ENCODE peak calls at places on chromosomes 6 and 20, in six cellular contexts. M is effector memory CD4-positive, alpha-beta T cell; F is fibroblast of lung; Y is HS-27A; S is RWPE1; E is stimulated activated naive CD8-positive, alpha-beta T cell treated with anti-CD3 and anti-CD28 coated beads, Interleukin-15, Interleukin-2, amounts not matched to agents 100 U/mL and 50 U/mL, for 24 hours. V is an unnamed sample.

GRCh38 chr6:107977283-107977682 is 19.3 kb upstream of the SEC63 start:
- DNase-seq in M (no peak), F (peak; percentile 21), Y (no peak), S (peak; percentile 28), E (no peak), V (no peak)

GRCh38 chr20:33689973-33690372 is 3.8 kb upstream of the E2F1 start:
- DNase-seq in M (no peak), F (peak; percentile 67), Y (no peak), S (no peak), E (peak; percentile 66), V (peak; percentile 48)

GRCh38 chr6:132100388-132100990 is 149.3 kb upstream of the CCN2 start:
- DNase-seq in M (no peak), F (no peak), Y (no peak), S (no peak), E (no peak), V (no peak)

GRCh38 chr6:33692760-33693158 is 18.7 kb downstream of the UQCC2 start:
- DNase-seq in M (peak; percentile 60), F (peak; percentile 28), Y (no peak), S (no peak), E (peak; percentile 73), V (peak; percentile 66)

GRCh38 chr20:21571841-21572690 is 58.2 kb upstream of the NKX2-2 start:
- DNase-seq in M (no peak), F (no peak), Y (no peak), S (peak; percentile 21), E (no peak), V (no peak)

GRCh38 chr6:81814365-81815109 is 62.1 kb upstream of the TENT5A start:
- DNase-seq in M (no peak), F (peak; percentile 44), Y (peak; percentile 29), S (peak; percentile 5), E (no peak), V (no peak)

GRCh38 chr6:114194362-114195343 is 148.2 kb downstream of the HS3ST5 start:
- DNase-seq in M (no peak), F (peak; percentile 69), Y (peak; percentile 8), S (no peak), E (no peak), V (no peak)

GRCh38 chr20:50282592-50283241 is 92.1 kb downstream of the CEBPB start:
- DNase-seq in M (no peak), F (no peak), Y (no peak), S (no peak), E (no peak), V (no peak)

GRCh38 chr6:146113055-146113623 is 84.3 kb downstream of the GRM1 start:
- DNase-seq in M (no peak), F (no peak), Y (no peak), S (no peak), E (no peak), V (no peak)

GRCh38 chr6:1839315-1839714 is 229.6 kb downstream of the FOXC1 start:
- DNase-seq in M (no peak), F (no peak), Y (no peak), S (no peak), E (no peak), V (no peak)

GRCh38 chr6:149233056-149233715 is 84.3 kb upstream of the TAB2 start:
- DNase-seq in M (peak; percentile 31), F (peak; percentile 99), Y (peak; percentile 90), S (peak; percentile 94), E (peak; percentile 59), V (peak; percentile 42)

GRCh38 chr20:58467572-58468330 is 47.4 kb downstream of the APCDD1L start:
- DNase-seq in M (no peak), F (no peak), Y (no peak), S (no peak), E (no peak), V (no peak)

GRCh38 chr6:39599341-39599740 is 125.9 kb downstream of the KIF6 start:
- DNase-seq in M (no peak), F (no peak), Y (no peak), S (no peak), E (no peak), V (no peak)

GRCh38 chr20:19497064-19497463 is 261.0 kb upstream of the RIN2 start:
- DNase-seq in M (no peak), F (peak; percentile 77), Y (peak; percentile 90), S (peak; percentile 10), E (no peak), V (no peak)

GRCh38 chr6:11276228-11276627 is 43.8 kb upstream of the NEDD9 start:
- DNase-seq in M (no peak), F (no peak), Y (no peak), S (no peak), E (no peak), V (no peak)

GRCh38 chr6:33206864-33207568 is 1.3 kb upstream of the RING1 start:
- DNase-seq in M (no peak), F (peak; percentile 63), Y (no peak), S (peak; percentile 57), E (no peak), V (no peak)

GRCh38 chr6:43858161-43859153 is 88.4 kb downstream of the VEGFA start:
- DNase-seq in M (no peak), F (no peak), Y (no peak), S (no peak), E (no peak), V (no peak)

GRCh38 chr6:45044510-45045252 is 283.4 kb upstream of the RUNX2 start:
- DNase-seq in M (no peak), F (peak; percentile 34), Y (peak; percentile 72), S (no peak), E (no peak), V (no peak)

GRCh38 chr6:39088331-39088730 is 26.7 kb downstream of the SAYSD1 start:
- DNase-seq in M (no peak), F (peak; percentile 54), Y (no peak), S (no peak), E (no peak), V (no peak)

GRCh38 chr20:10524034-10524476 is 89.0 kb downstream of the SLX4IP start:
- DNase-seq in M (no peak), F (peak; percentile 54), Y (no peak), S (no peak), E (no peak), V (no peak)

GRCh38 chr6:36605102-36605501 is 10.9 kb downstream of the SRSF3 start:
- DNase-seq in M (no peak), F (no peak), Y (no peak), S (no peak), E (no peak), V (no peak)

GRCh38 chr20:404088-404487 is 4.0 kb upstream of the RBCK1 start:
- DNase-seq in M (no peak), F (no peak), Y (no peak), S (no peak), E (no peak), V (no peak)

GRCh38 chr6:51514396-51515051 is 572.9 kb downstream of the PKHD1 start:
- DNase-seq in M (no peak), F (peak; percentile 13), Y (no peak), S (peak; percentile 62), E (no peak), V (no peak)

GRCh38 chr6:148265058-148265457 is 77.6 kb upstream of the SASH1 start:
- DNase-seq in M (no peak), F (no peak), Y (no peak), S (no peak), E (no peak), V (no peak)

GRCh38 chr6:32194825-32195651 is 2.6 kb upstream of the GPSM3 start:
- DNase-seq in M (no peak), F (peak; percentile 45), Y (no peak), S (peak; percentile 38), E (peak; percentile 48), V (no peak)

GRCh38 chr6:5698318-5698717 is 308.4 kb downstream of the NRN1 start:
- DNase-seq in M (no peak), F (no peak), Y (no peak), S (no peak), E (no peak), V (no peak)

GRCh38 chr6:132931937-132932336 is 117.6 kb downstream of the RPS12 start:
- DNase-seq in M (no peak), F (peak; percentile 92), Y (no peak), S (no peak), E (no peak), V (no peak)

GRCh38 chr6:2791124-2792050 is 26.2 kb downstream of the WRNIP1 start:
- DNase-seq in M (peak; percentile 33), F (peak; percentile 81), Y (peak; percentile 56), S (peak; percentile 82), E (peak; percentile 62), V (no peak)

GRCh38 chr6:30678964-30679726 is 6.3 kb upstream of the DHX16 start:
- DNase-seq in M (peak; percentile 86), F (peak; percentile 69), Y (no peak), S (peak; percentile 59), E (peak; percentile 95), V (peak; percentile 75)

GRCh38 chr20:21027569-21027968 is 78.6 kb downstream of the LINC00237 start:
- DNase-seq in M (no peak), F (no peak), Y (peak; percentile 8), S (no peak), E (no peak), V (no peak)

GRCh38 chr6:163459007-163459406 is 44.5 kb downstream of the QKI start:
- DNase-seq in M (no peak), F (peak; percentile 48), Y (no peak), S (no peak), E (no peak), V (no peak)

GRCh38 chr6:15357832-15358231 is 112.0 kb downstream of the JARID2 start:
- DNase-seq in M (no peak), F (no peak), Y (no peak), S (no peak), E (no peak), V (no peak)

GRCh38 chr20:34978092-34978744 is 22.6 kb downstream of the MYH7B start:
- DNase-seq in M (no peak), F (no peak), Y (no peak), S (no peak), E (no peak), V (no peak)

GRCh38 chr6:53728570-53729194 is 63.1 kb upstream of the KLHL31 start:
- DNase-seq in M (peak; percentile 38), F (peak; percentile 38), Y (no peak), S (peak; percentile 39), E (peak; percentile 56), V (no peak)

GRCh38 chr20:59645316-59645715 is 41.0 kb downstream of the PHACTR3 start:
- DNase-seq in M (no peak), F (no peak), Y (no peak), S (no peak), E (no peak), V (no peak)

GRCh38 chr20:53163486-53163885 is 191.3 kb downstream of the TSHZ2 start:
- DNase-seq in M (no peak), F (peak; percentile 99), Y (no peak), S (no peak), E (no peak), V (no peak)

GRCh38 chr6:111631930-111632460 is 26.3 kb upstream of the TRAF3IP2 start:
- DNase-seq in M (no peak), F (no peak), Y (no peak), S (no peak), E (no peak), V (no peak)

GRCh38 chr20:58439974-58440767 is 51.1 kb downstream of the VAPB start:
- DNase-seq in M (no peak), F (no peak), Y (no peak), S (no peak), E (no peak), V (no peak)

GRCh38 chr6:98871057-98871456 is 36.7 kb downstream of the POU3F2 start:
- DNase-seq in M (no peak), F (peak; percentile 23), Y (no peak), S (peak; percentile 8), E (no peak), V (no peak)

GRCh38 chr6:157493576-157493975 is 112.6 kb downstream of the ZDHHC14 start:
- DNase-seq in M (no peak), F (no peak), Y (no peak), S (no peak), E (no peak), V (no peak)